ENCODE peak calls at places on chromosomes 12 and 14, in six cellular contexts. F, B, E, Q, X and S are unnamed samples.

GRCh38 chr12:25924535-25925001 is 33.9 kb upstream of the RASSF8 start:
- DNase-seq in F (no peak), Q (peak), B (no peak), X (no peak), E (no peak), S (no peak)

GRCh38 chr12:121711925-121712461 is 559 bp upstream of the TMEM120B start:
- DNase-seq in Q (no peak), F (peak), X (peak), B (peak), E (peak), S (peak)

GRCh38 chr12:71576546-71576945 is 87.1 kb downstream of the ZFC3H1 start:
- DNase-seq in X (no peak), E (no peak), Q (no peak), B (no peak), F (no peak), S (no peak)

GRCh38 chr12:102950950-102951490 is 6.5 kb upstream of the ASCL1 start:
- DNase-seq in B (no peak), X (no peak), Q (no peak), F (no peak), E (no peak), S (no peak)

GRCh38 chr14:23647619-23648018 is 11.5 kb downstream of the DHRS2 start:
- DNase-seq in X (no peak), B (no peak), F (no peak), E (no peak), Q (no peak), S (no peak)

GRCh38 chr12:115930336-115930735 is 347.2 kb downstream of the MED13L start:
- DNase-seq in X (no peak), F (no peak), E (no peak), B (no peak), Q (no peak), S (no peak)

GRCh38 chr12:48019639-48020265 is 15.5 kb upstream of the COL2A1 start:
- DNase-seq in F (no peak), B (no peak), X (no peak), Q (no peak), E (no peak), S (no peak)

GRCh38 chr14:90699016-90699415 is 117.2 kb downstream of the TTC7B start:
- DNase-seq in B (peak), E (peak), Q (no peak), F (no peak), X (no peak), S (no peak)

GRCh38 chr12:107760207-107760816 is 625 bp downstream of the PRDM4 start:
- DNase-seq in Q (peak), E (peak), F (peak), X (peak), B (no peak), S (peak)

GRCh38 chr12:13277278-13277677 is 80.8 kb downstream of the EMP1 start:
- DNase-seq in F (no peak), X (no peak), B (no peak), Q (no peak), E (no peak), S (no peak)